ENCODE peak calls at places on chromosomes 1 and 21, in four cellular contexts. One of them, this sample, is unnamed.

GRCh38 chr1:30376054-30376453 is 347.3 kb downstream of the MATN1 start:
- DNase-seq in H1: no peak
- DNase-seq in HCT116: no peak
- DNase-seq in K562: no peak
- DNase-seq in this sample: no peak

GRCh38 chr1:36365310-36365895 is 20.3 kb downstream of the STK40 start:
- DNase-seq in K562: no peak
- DNase-seq in HCT116: no peak
- DNase-seq in H1: no peak
- DNase-seq in this sample: no peak

GRCh38 chr21:33268392-33268735 is 2.2 kb downstream of the IL10RB start:
- DNase-seq in HCT116: no peak
- DNase-seq in H1: no peak
- DNase-seq in K562: no peak
- DNase-seq in this sample: no peak

GRCh38 chr1:39675220-39675619 is 3.3 kb upstream of the NT5C1A start:
- DNase-seq in K562: no peak
- DNase-seq in H1: no peak
- DNase-seq in HCT116: no peak
- DNase-seq in this sample: no peak

GRCh38 chr1:55233149-55233777 is 18.1 kb upstream of the USP24 start:
- DNase-seq in HCT116: no peak
- DNase-seq in H1: no peak
- DNase-seq in K562: no peak
- DNase-seq in this sample: peak; percentile 81

GRCh38 chr1:221576268-221576667 is 165.6 kb downstream of the DUSP10 start:
- DNase-seq in K562: peak; percentile 30
- DNase-seq in H1: no peak
- DNase-seq in HCT116: no peak
- DNase-seq in this sample: no peak

GRCh38 chr1:203152158-203153034 is 23.2 kb downstream of the MYBPH start:
- DNase-seq in HCT116: no peak
- DNase-seq in H1: no peak
- DNase-seq in K562: no peak
- DNase-seq in this sample: no peak

GRCh38 chr21:17921579-17922530 is 102.7 kb upstream of the C21orf91 start:
- DNase-seq in H1: no peak
- DNase-seq in HCT116: no peak
- DNase-seq in K562: no peak
- DNase-seq in this sample: no peak

GRCh38 chr1:85061711-85062424 is 13.6 kb upstream of the MCOLN3 start:
- DNase-seq in HCT116: peak; percentile 98
- DNase-seq in H1: peak; percentile 71
- DNase-seq in K562: peak; percentile 77
- DNase-seq in this sample: peak; percentile 35

GRCh38 chr1:240455228-240455821 is 156.6 kb downstream of the GREM2 start:
- DNase-seq in HCT116: no peak
- DNase-seq in K562: no peak
- DNase-seq in H1: no peak
- DNase-seq in this sample: no peak

GRCh38 chr1:208681878-208682663 is 437.9 kb upstream of the PLXNA2 start:
- DNase-seq in K562: no peak
- DNase-seq in HCT116: no peak
- DNase-seq in H1: no peak
- DNase-seq in this sample: no peak

GRCh38 chr21:16509466-16509865 is 779.7 kb downstream of the USP25 start:
- DNase-seq in H1: no peak
- DNase-seq in HCT116: no peak
- DNase-seq in K562: no peak
- DNase-seq in this sample: no peak

GRCh38 chr1:214977133-214977532 is 105.4 kb upstream of the KCNK2 start:
- DNase-seq in K562: no peak
- DNase-seq in H1: no peak
- DNase-seq in HCT116: no peak
- DNase-seq in this sample: no peak

GRCh38 chr21:34526618-34527290 is 14.7 kb upstream of the KCNE1 start:
- DNase-seq in K562: peak; percentile 31
- DNase-seq in H1: no peak
- DNase-seq in HCT116: peak; percentile 74
- DNase-seq in this sample: peak; percentile 96

GRCh38 chr21:17458279-17458678 is 54.6 kb upstream of the CXADR start:
- DNase-seq in HCT116: no peak
- DNase-seq in H1: no peak
- DNase-seq in K562: no peak
- DNase-seq in this sample: no peak

GRCh38 chr1:244053831-244054230 is 2.7 kb downstream of the ZBTB18 start:
- DNase-seq in K562: no peak
- DNase-seq in H1: no peak
- DNase-seq in HCT116: no peak
- DNase-seq in this sample: no peak

GRCh38 chr1:167182571-167183320 is 37.9 kb upstream of the POU2F1 start:
- DNase-seq in HCT116: no peak
- DNase-seq in K562: no peak
- DNase-seq in H1: no peak
- DNase-seq in this sample: no peak

GRCh38 chr1:178282949-178283367 is 189.1 kb downstream of the RASAL2 start:
- DNase-seq in K562: peak; percentile 4
- DNase-seq in HCT116: peak; percentile 26
- DNase-seq in H1: no peak
- DNase-seq in this sample: peak; percentile 25

GRCh38 chr1:100387209-100387608 is 34.9 kb downstream of the CDC14A start:
- DNase-seq in K562: no peak
- DNase-seq in H1: no peak
- DNase-seq in HCT116: no peak
- DNase-seq in this sample: no peak

GRCh38 chr1:32464716-32465540 is at the start of gene ZBTB8B:
- DNase-seq in HCT116: peak; percentile 26
- DNase-seq in K562: no peak
- DNase-seq in H1: peak; percentile 94
- DNase-seq in this sample: peak; percentile 41

GRCh38 chr1:166032901-166033371 is 133.9 kb downstream of the FAM78B start:
- DNase-seq in H1: no peak
- DNase-seq in HCT116: no peak
- DNase-seq in K562: no peak
- DNase-seq in this sample: no peak

DNA sequence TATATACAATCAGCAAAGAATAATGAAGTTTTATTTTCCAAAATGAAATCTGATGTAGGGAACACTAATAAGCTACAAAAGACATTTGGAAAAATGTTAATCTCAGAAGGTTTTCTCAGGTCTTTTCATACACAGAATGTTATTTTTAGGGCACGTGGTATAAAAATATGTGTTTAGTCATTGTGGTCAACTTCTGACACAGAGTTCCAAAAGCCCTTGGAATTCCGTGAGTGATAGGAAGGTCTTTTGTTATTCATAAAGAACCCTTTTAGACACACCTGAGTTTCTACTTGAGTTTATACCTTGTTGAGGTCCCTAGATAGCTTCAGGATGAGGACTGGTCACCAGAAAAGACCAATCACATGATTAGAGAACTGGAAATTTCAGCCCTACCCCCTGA is 277.6 kb upstream of the NCAM2 start:
- DNase-seq in H1: no peak
- DNase-seq in HCT116: no peak
- DNase-seq in K562: no peak
- DNase-seq in this sample: no peak
- TF ChIP-seq FOSL1 in H1: no peak
- TF ChIP-seq FOSL1 in HCT116: no peak
- TF ChIP-seq FOSL1 in K562: no peak
- TF ChIP-seq FOSL1 in this sample: no peak

DNA sequence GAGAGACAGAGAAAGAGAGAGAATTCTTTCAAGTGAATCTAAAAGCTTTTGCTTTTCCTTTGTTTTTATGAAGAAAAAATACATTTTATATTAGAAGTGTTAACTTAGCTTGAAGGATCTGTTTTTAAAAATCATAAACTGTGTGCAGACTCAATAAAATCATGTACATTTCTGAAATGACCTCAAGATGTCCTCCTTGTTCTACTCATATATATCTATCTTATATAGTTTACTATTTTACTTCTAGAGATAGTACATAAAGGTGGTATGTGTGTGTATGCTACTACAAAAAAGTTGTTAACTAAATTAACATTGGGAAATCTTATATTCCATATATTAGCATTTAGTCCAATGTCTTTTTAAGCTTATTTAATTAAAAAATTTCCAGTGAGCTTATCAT is 117.6 kb downstream of the PTPRC start:
- DNase-seq in H1: no peak
- DNase-seq in HCT116: no peak
- DNase-seq in K562: no peak
- DNase-seq in this sample: no peak
- TF ChIP-seq FOSL1 in H1: no peak
- TF ChIP-seq FOSL1 in HCT116: no peak
- TF ChIP-seq FOSL1 in K562: no peak
- TF ChIP-seq FOSL1 in this sample: no peak

GRCh38 chr1:151159373-151159772 is 2.9 kb downstream of the TNFAIP8L2 start:
- DNase-seq in H1: no peak
- DNase-seq in HCT116: no peak
- DNase-seq in K562: no peak
- DNase-seq in this sample: no peak
- TF ChIP-seq FOSL1 in H1: no peak
- TF ChIP-seq FOSL1 in HCT116: no peak
- TF ChIP-seq FOSL1 in K562: no peak
- TF ChIP-seq FOSL1 in this sample: no peak

DNA sequence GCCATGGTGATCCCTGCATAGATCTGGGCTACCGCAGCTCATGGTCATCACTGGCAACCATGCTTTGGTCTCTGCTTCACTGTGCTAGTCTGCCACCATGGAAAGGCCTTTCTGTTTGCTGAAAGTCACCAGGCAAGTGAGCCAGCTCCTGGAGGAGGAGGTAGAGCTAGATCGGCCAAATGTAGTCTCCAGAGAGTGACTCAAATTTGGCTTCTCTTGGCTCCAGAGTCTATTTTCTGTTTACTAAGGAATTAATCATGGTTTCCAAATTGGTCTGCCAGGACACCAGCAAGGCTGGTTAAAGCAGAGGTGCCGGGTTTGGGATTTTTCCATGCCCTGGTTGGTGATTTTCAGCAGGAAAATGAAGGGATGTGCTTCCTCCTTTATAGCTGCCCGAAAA is 52.7 kb upstream of the IVNS1ABP start:
- DNase-seq in HCT116: no peak
- DNase-seq in K562: no peak
- DNase-seq in H1: no peak
- DNase-seq in this sample: no peak
- TF ChIP-seq FOSL1 in HCT116: no peak
- TF ChIP-seq FOSL1 in K562: no peak
- TF ChIP-seq FOSL1 in H1: no peak
- TF ChIP-seq FOSL1 in this sample: no peak

GRCh38 chr1:111821121-111821745 is 65.5 kb downstream of the DDX20 start:
- DNase-seq in H1: no peak
- DNase-seq in HCT116: no peak
- DNase-seq in K562: no peak
- DNase-seq in this sample: no peak
- TF ChIP-seq FOSL1 in H1: no peak
- TF ChIP-seq FOSL1 in HCT116: no peak
- TF ChIP-seq FOSL1 in K562: no peak
- TF ChIP-seq FOSL1 in this sample: no peak

DNA sequence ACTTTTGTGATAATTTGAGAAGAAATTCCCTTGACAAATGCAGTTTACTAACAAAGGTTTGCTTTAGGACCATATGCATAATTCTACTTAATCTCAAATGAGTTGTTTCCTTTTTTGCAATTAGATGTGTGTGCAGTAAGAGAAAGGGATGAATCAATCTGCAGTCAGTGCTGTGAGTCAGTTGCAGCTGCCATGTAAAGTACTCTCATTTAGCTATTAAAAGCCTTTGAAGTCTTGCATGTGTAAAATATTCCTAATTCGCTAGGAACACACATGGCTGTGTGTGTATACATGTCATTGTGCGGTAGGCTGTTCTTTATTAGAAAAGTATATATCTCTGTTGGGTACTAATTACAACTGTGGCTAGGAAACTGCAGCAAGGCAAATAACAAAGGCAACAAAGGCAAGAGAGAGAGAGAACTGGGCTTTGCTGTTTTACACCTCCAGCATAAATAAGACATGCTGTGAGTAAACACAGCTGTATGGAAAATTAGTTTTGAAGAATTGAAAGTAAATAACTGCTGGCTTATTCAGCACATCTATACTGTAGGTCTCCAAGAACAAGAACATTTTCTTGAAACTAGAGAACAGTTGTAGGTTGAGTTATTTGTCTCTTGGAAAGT is 41.7 kb downstream of the EPB41 start:
- DNase-seq in K562: no peak
- DNase-seq in HCT116: no peak
- DNase-seq in H1: no peak
- DNase-seq in this sample: no peak
- TF ChIP-seq FOSL1 in K562: no peak
- TF ChIP-seq FOSL1 in HCT116: peak; percentile 59
- TF ChIP-seq FOSL1 in H1: no peak
- TF ChIP-seq FOSL1 in this sample: no peak

GRCh38 chr1:94955767-94956632 is 29.1 kb upstream of the CNN3 start:
- DNase-seq in HCT116: no peak
- DNase-seq in K562: no peak
- DNase-seq in H1: no peak
- DNase-seq in this sample: peak; percentile 59
- TF ChIP-seq FOSL1 in HCT116: no peak
- TF ChIP-seq FOSL1 in K562: no peak
- TF ChIP-seq FOSL1 in H1: no peak
- TF ChIP-seq FOSL1 in this sample: no peak

DNA sequence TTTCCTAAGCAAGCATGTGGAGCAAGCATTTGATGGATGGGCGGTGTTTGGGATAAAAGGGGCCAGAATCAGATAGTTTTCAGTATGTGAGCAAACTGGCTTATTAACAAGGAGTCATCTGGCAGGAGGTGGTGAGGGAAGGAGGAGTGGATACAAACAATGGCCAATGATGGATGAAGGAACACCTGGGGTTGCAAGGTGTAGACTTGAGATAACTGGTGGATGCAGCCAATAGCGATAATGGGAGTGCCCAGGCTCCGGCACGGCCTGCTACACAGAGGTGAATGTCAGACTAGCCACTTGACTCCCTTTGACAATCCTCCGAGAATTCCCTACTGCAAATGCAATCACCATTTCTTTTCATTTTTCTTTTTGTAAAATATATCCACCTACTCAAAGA is 41.7 kb downstream of the C8B start:
- DNase-seq in H1: no peak
- DNase-seq in HCT116: no peak
- DNase-seq in K562: no peak
- DNase-seq in this sample: no peak
- TF ChIP-seq FOSL1 in H1: no peak
- TF ChIP-seq FOSL1 in HCT116: no peak
- TF ChIP-seq FOSL1 in K562: no peak
- TF ChIP-seq FOSL1 in this sample: no peak